ENCODE peak calls at places on chromosomes 11 and 22, in four cellular contexts. L is AG04450; U is CD4-positive, alpha-beta T cell; F is kidney. Q is an unnamed sample.

GRCh38 chr11:112523917-112524316 is 263.3 kb upstream of the PLET1 start:
- DNase-seq in U (no peak), L (no peak), F (no peak), Q (no peak)

GRCh38 chr11:1421291-1421690 is 31.6 kb downstream of the BRSK2 start:
- DNase-seq in L (no peak), F (no peak), U (no peak), Q (no peak)

GRCh38 chr22:38017272-38017920 is 33.0 kb upstream of the SOX10 start:
- DNase-seq in F (peak; percentile 91), U (no peak), L (no peak), Q (no peak)

GRCh38 chr11:119843760-119844330 is 114.8 kb upstream of the NECTIN1 start:
- DNase-seq in F (no peak), U (no peak), L (no peak), Q (no peak)

GRCh38 chr22:25452116-25452700 is 112.3 kb upstream of the GRK3 start:
- DNase-seq in L (no peak), F (no peak), U (no peak), Q (no peak)

GRCh38 chr11:17798253-17798652 is 63.7 kb downstream of the KCNC1 start:
- DNase-seq in F (no peak), L (no peak), U (no peak), Q (no peak)

GRCh38 chr11:2129323-2129698 is 9.9 kb downstream of the IGF2 start:
- DNase-seq in L (no peak), F (no peak), U (no peak), Q (no peak)

GRCh38 chr11:116454020-116454645 is 318.7 kb downstream of the BUD13 start:
- DNase-seq in U (no peak), L (no peak), F (no peak), Q (no peak)

GRCh38 chr11:80773919-80774318 is 1333.1 kb upstream of the TENM4 start:
- DNase-seq in U (no peak), L (no peak), F (no peak), Q (no peak)

GRCh38 chr22:30572840-30573593 is 1.4 kb downstream of the GAL3ST1 start:
- DNase-seq in U (no peak), L (no peak), F (peak; percentile 78), Q (no peak)

GRCh38 chr11:119101367-119101758 is 290 bp downstream of the DPAGT1 start:
- DNase-seq in L (no peak), F (no peak), U (no peak), Q (no peak)

GRCh38 chr11:44780940-44781631 is 54.3 kb downstream of the TSPAN18 start:
- DNase-seq in U (no peak), F (peak; percentile 51), L (no peak), Q (no peak)

GRCh38 chr11:11776714-11777113 is 65.1 kb upstream of the USP47 start:
- DNase-seq in U (no peak), L (no peak), F (no peak), Q (no peak)

GRCh38 chr11:6604081-6604626 is 580 bp downstream of the ILK start:
- DNase-seq in L (no peak), U (peak; percentile 59), F (peak; percentile 82), Q (peak; percentile 74)

GRCh38 chr11:62452261-62452660 is 33.4 kb downstream of the SCGB1A1 start:
- DNase-seq in L (no peak), F (no peak), U (no peak), Q (no peak)

DNA sequence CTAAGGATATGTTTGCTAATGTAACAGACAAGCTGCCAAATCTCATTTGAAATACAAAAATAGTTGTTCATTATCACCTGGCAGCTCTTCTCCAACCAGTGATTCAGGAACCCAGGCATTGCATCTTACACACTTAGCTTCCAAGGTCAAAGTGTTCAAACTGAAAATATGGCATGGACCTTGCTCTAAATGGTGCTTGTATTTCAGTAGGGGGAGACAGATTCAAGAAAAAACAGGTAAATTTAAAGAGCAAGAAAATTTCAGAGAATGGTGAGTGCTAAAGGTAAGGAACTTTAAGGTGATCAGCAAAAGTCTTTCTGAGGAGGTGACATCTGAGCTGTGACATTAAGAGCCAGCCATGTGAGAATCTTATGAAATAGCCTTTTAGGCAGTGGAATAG is 82.8 kb upstream of the E2F8 start:
- DNase-seq in U (no peak), L (no peak), F (no peak), Q (no peak)
- TF ChIP-seq CTCF in U (no peak), L (peak; percentile 33), F (no peak), Q (no peak)

GRCh38 chr11:67605231-67606011 is 1.3 kb upstream of the NDUFV1 start:
- DNase-seq in L (no peak), U (no peak), F (no peak), Q (no peak)
- H3K27ac ChIP-seq in L (no peak overlapping the region), U (no peak overlapping the region), F (no peak overlapping the region), Q (no peak overlapping the region)

DNA sequence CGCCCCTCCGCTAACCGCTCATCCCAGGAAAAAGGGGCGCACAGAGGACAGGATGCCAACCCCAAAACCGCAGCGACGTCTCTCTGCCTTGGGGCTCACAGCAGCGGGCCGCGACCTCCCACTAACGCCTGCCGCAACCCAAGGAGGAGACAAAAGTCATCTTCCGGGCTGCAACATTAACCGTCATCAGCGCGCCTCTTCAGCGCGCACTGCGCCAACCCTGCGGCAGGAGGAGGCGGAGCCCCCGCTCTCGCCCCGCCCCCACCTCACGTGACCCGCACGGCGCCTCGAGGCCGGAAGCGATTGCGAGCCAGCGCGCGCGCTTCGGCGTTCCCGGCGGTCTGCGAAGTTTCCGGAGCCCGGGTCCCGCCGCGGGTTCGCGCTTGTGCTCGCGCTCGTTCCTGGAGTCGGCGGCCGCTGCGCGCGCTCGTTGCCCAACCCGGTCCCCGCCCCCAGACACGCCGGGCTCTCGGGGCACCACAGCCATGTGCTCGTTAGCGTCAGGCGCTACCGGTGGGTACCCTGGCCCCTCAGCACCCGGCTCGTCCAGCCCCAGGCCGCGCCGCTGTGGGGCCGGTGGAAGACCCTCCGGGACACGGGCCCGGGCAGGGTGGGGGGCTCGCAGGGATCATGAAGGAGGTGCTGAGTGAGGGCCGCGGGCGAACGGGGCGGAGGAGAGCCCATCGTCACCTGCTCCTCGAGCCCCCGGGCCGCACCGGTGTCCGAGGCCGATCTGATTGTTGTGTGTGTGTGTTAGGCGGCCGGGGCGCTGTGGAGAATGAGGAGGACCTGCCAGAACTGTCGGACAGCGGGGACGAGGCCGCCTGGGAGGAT is at the start of gene PRMT3:
- DNase-seq in F (peak; percentile 98), L (peak; percentile 88), U (peak; percentile 97), Q (peak; percentile 98)
- TF ChIP-seq CTCF in F (no peak), L (no peak), U (peak; percentile 91), Q (no peak)

GRCh38 chr11:121359587-121359986 is 67.0 kb downstream of the SC5D start:
- DNase-seq in L (no peak), U (no peak), F (no peak), Q (no peak)
- H3K27ac ChIP-seq in L (no peak overlapping the region), U (no peak overlapping the region), F (no peak overlapping the region), Q (no peak overlapping the region)

GRCh38 chr11:23288001-23288783 is 427.9 kb upstream of the CCDC179 start:
- DNase-seq in F (no peak), L (peak; percentile 72), U (no peak), Q (no peak)
- TF ChIP-seq CTCF in F (no peak), L (no peak), U (no peak), Q (no peak)

Q was measured in CD8-positive, alpha-beta T cell.